ENCODE peak calls at places on chromosomes 11 and 22, in seven cellular contexts. One of them, this sample, is unnamed.

GRCh38 chr11:126104420-126104819 is 41.8 kb upstream of the CDON start:
- DNase-seq in GM23248: no peak
- DNase-seq in lower lobe of right lung: no peak
- DNase-seq in CD8-positive, alpha-beta T cell: no peak
- DNase-seq in small intestine: no peak
- DNase-seq in fibroblast of lung: no peak
- DNase-seq in aorta: no peak
- DNase-seq in this sample: no peak

GRCh38 chr11:121829159-121829643 is 286.8 kb downstream of the BLID start:
- DNase-seq in aorta: no peak
- DNase-seq in small intestine: no peak
- DNase-seq in fibroblast of lung: peak; percentile 100
- DNase-seq in CD8-positive, alpha-beta T cell: no peak
- DNase-seq in GM23248: peak; percentile 98
- DNase-seq in lower lobe of right lung: no peak
- DNase-seq in this sample: peak; percentile 41

GRCh38 chr11:120810251-120810650 is 213.7 kb upstream of the TBCEL start:
- DNase-seq in CD8-positive, alpha-beta T cell: no peak
- DNase-seq in GM23248: no peak
- DNase-seq in small intestine: no peak
- DNase-seq in fibroblast of lung: peak; percentile 40
- DNase-seq in aorta: no peak
- DNase-seq in lower lobe of right lung: no peak
- DNase-seq in this sample: no peak

GRCh38 chr11:65719887-65720236 is 736 bp downstream of the RNASEH2C start:
- DNase-seq in CD8-positive, alpha-beta T cell: no peak
- DNase-seq in fibroblast of lung: peak; percentile 55
- DNase-seq in small intestine: no peak
- DNase-seq in GM23248: peak; percentile 79
- DNase-seq in lower lobe of right lung: peak; percentile 49
- DNase-seq in aorta: peak; percentile 83
- DNase-seq in this sample: no peak

GRCh38 chr11:61756452-61757212 is 4.2 kb downstream of the MYRF start:
- DNase-seq in fibroblast of lung: peak; percentile 46
- DNase-seq in lower lobe of right lung: no peak
- DNase-seq in small intestine: peak; percentile 97
- DNase-seq in GM23248: no peak
- DNase-seq in aorta: no peak
- DNase-seq in CD8-positive, alpha-beta T cell: peak; percentile 26
- DNase-seq in this sample: no peak

GRCh38 chr22:17569971-17570511 is 6.7 kb downstream of the SLC25A18 start:
- DNase-seq in CD8-positive, alpha-beta T cell: no peak
- DNase-seq in aorta: no peak
- DNase-seq in small intestine: no peak
- DNase-seq in lower lobe of right lung: no peak
- DNase-seq in fibroblast of lung: peak; percentile 39
- DNase-seq in GM23248: peak; percentile 8
- DNase-seq in this sample: no peak

GRCh38 chr11:64118871-64119495 is 46.9 kb downstream of the MACROD1 start:
- DNase-seq in aorta: no peak
- DNase-seq in lower lobe of right lung: no peak
- DNase-seq in small intestine: no peak
- DNase-seq in fibroblast of lung: no peak
- DNase-seq in CD8-positive, alpha-beta T cell: no peak
- DNase-seq in GM23248: no peak
- DNase-seq in this sample: no peak

GRCh38 chr11:109285465-109285864 is 136.5 kb upstream of the C11orf87 start:
- DNase-seq in fibroblast of lung: no peak
- DNase-seq in aorta: no peak
- DNase-seq in GM23248: peak; percentile 16
- DNase-seq in lower lobe of right lung: no peak
- DNase-seq in CD8-positive, alpha-beta T cell: no peak
- DNase-seq in small intestine: no peak
- DNase-seq in this sample: no peak

GRCh38 chr11:44032304-44033085 is 15.3 kb upstream of the ACCSL start:
- DNase-seq in CD8-positive, alpha-beta T cell: no peak
- DNase-seq in fibroblast of lung: peak; percentile 87
- DNase-seq in GM23248: peak; percentile 76
- DNase-seq in aorta: peak; percentile 88
- DNase-seq in small intestine: no peak
- DNase-seq in lower lobe of right lung: peak; percentile 75
- DNase-seq in this sample: peak; percentile 95

GRCh38 chr22:28952857-28953256 is 69.5 kb downstream of the ZNRF3 start:
- DNase-seq in GM23248: peak; percentile 40
- DNase-seq in CD8-positive, alpha-beta T cell: no peak
- DNase-seq in lower lobe of right lung: peak; percentile 57
- DNase-seq in small intestine: no peak
- DNase-seq in aorta: no peak
- DNase-seq in fibroblast of lung: peak; percentile 77
- DNase-seq in this sample: no peak

GRCh38 chr11:35127619-35128018 is 11.4 kb upstream of the CD44 start:
- DNase-seq in GM23248: no peak
- DNase-seq in fibroblast of lung: no peak
- DNase-seq in small intestine: no peak
- DNase-seq in aorta: no peak
- DNase-seq in lower lobe of right lung: no peak
- DNase-seq in CD8-positive, alpha-beta T cell: no peak
- DNase-seq in this sample: no peak

GRCh38 chr22:19955241-19956128 is 13.9 kb upstream of the TXNRD2 start:
- DNase-seq in lower lobe of right lung: peak; percentile 37
- DNase-seq in GM23248: no peak
- DNase-seq in fibroblast of lung: no peak
- DNase-seq in CD8-positive, alpha-beta T cell: no peak
- DNase-seq in aorta: peak; percentile 62
- DNase-seq in small intestine: no peak
- DNase-seq in this sample: no peak

GRCh38 chr11:99693941-99694492 is 673.3 kb downstream of the CNTN5 start:
- DNase-seq in fibroblast of lung: peak; percentile 85
- DNase-seq in CD8-positive, alpha-beta T cell: no peak
- DNase-seq in small intestine: no peak
- DNase-seq in aorta: no peak
- DNase-seq in lower lobe of right lung: no peak
- DNase-seq in GM23248: peak; percentile 0
- DNase-seq in this sample: no peak

GRCh38 chr11:33692013-33692504 is 8.6 kb downstream of the C11orf91 start:
- DNase-seq in CD8-positive, alpha-beta T cell: no peak
- DNase-seq in small intestine: peak; percentile 79
- DNase-seq in fibroblast of lung: peak; percentile 97
- DNase-seq in lower lobe of right lung: no peak
- DNase-seq in GM23248: peak; percentile 98
- DNase-seq in aorta: peak; percentile 85
- DNase-seq in this sample: peak; percentile 83

GRCh38 chr22:33076368-33076767 is 18.2 kb upstream of the SYN3 start:
- DNase-seq in lower lobe of right lung: no peak
- DNase-seq in small intestine: no peak
- DNase-seq in fibroblast of lung: peak; percentile 8
- DNase-seq in aorta: no peak
- DNase-seq in CD8-positive, alpha-beta T cell: no peak
- DNase-seq in GM23248: peak; percentile 40
- DNase-seq in this sample: no peak

GRCh38 chr11:122746050-122746478 is 90.5 kb downstream of the UBASH3B start:
- DNase-seq in lower lobe of right lung: no peak
- DNase-seq in aorta: no peak
- DNase-seq in GM23248: no peak
- DNase-seq in fibroblast of lung: no peak
- DNase-seq in small intestine: peak; percentile 13
- DNase-seq in CD8-positive, alpha-beta T cell: no peak
- DNase-seq in this sample: no peak

GRCh38 chr11:76661835-76662434 is 8.6 kb downstream of the LRRC32 start:
- DNase-seq in fibroblast of lung: peak; percentile 26
- DNase-seq in lower lobe of right lung: no peak
- DNase-seq in small intestine: no peak
- DNase-seq in aorta: peak; percentile 58
- DNase-seq in CD8-positive, alpha-beta T cell: no peak
- DNase-seq in GM23248: no peak
- DNase-seq in this sample: peak; percentile 61

GRCh38 chr11:66363187-66363601 is 8.4 kb downstream of the SLC29A2 start:
- DNase-seq in fibroblast of lung: no peak
- DNase-seq in CD8-positive, alpha-beta T cell: no peak
- DNase-seq in small intestine: no peak
- DNase-seq in aorta: peak; percentile 61
- DNase-seq in lower lobe of right lung: peak; percentile 86
- DNase-seq in GM23248: peak; percentile 16
- DNase-seq in this sample: no peak

GRCh38 chr22:19121631-19122142 is 525 bp downstream of the DGCR2 start:
- DNase-seq in aorta: peak; percentile 86
- DNase-seq in small intestine: peak; percentile 56
- DNase-seq in lower lobe of right lung: peak; percentile 76
- DNase-seq in fibroblast of lung: peak; percentile 44
- DNase-seq in GM23248: peak; percentile 68
- DNase-seq in CD8-positive, alpha-beta T cell: no peak
- DNase-seq in this sample: peak; percentile 80

GRCh38 chr11:103842191-103842590 is 194.2 kb upstream of the DDI1 start:
- DNase-seq in aorta: peak; percentile 71
- DNase-seq in fibroblast of lung: peak; percentile 59
- DNase-seq in GM23248: no peak
- DNase-seq in small intestine: no peak
- DNase-seq in CD8-positive, alpha-beta T cell: no peak
- DNase-seq in lower lobe of right lung: no peak
- DNase-seq in this sample: no peak

GRCh38 chr22:23695141-23695540 is 4.3 kb downstream of the RGL4 start:
- DNase-seq in aorta: no peak
- DNase-seq in small intestine: no peak
- DNase-seq in GM23248: no peak
- DNase-seq in lower lobe of right lung: no peak
- DNase-seq in fibroblast of lung: no peak
- DNase-seq in CD8-positive, alpha-beta T cell: no peak
- DNase-seq in this sample: no peak
- H3K36me3 ChIP-seq in aorta: no peaks in the 10 kb centered on the region
- H3K36me3 ChIP-seq in small intestine: peaks cover 7% of the 10 kb centered on the region
- H3K36me3 ChIP-seq in GM23248: peaks cover 4% of the 10 kb centered on the region
- H3K36me3 ChIP-seq in lower lobe of right lung: peaks cover 60% of the 10 kb centered on the region
- H3K36me3 ChIP-seq in fibroblast of lung: no peaks in the 10 kb centered on the region
- H3K36me3 ChIP-seq in CD8-positive, alpha-beta T cell: peaks cover 10% of the 10 kb centered on the region
- H3K36me3 ChIP-seq in this sample: peaks cover 87% of the 10 kb centered on the region

GRCh38 chr11:71489311-71490043 is 36.5 kb downstream of the NADSYN1 start:
- DNase-seq in fibroblast of lung: peak; percentile 31
- DNase-seq in CD8-positive, alpha-beta T cell: no peak
- DNase-seq in GM23248: no peak
- DNase-seq in small intestine: no peak
- DNase-seq in aorta: peak; percentile 58
- DNase-seq in lower lobe of right lung: no peak
- DNase-seq in this sample: no peak

GRCh38 chr11:71490044-71490730 is 36.9 kb upstream of the KRTAP5-7 start:
- DNase-seq in small intestine: no peak
- DNase-seq in GM23248: no peak
- DNase-seq in aorta: peak; percentile 69
- DNase-seq in CD8-positive, alpha-beta T cell: no peak
- DNase-seq in fibroblast of lung: no peak
- DNase-seq in lower lobe of right lung: no peak
- DNase-seq in this sample: peak; percentile 51

GRCh38 chr11:71488086-71488967 is 35.3 kb downstream of the NADSYN1 start:
- DNase-seq in CD8-positive, alpha-beta T cell: no peak
- DNase-seq in lower lobe of right lung: no peak
- DNase-seq in fibroblast of lung: peak; percentile 66
- DNase-seq in aorta: peak; percentile 23
- DNase-seq in small intestine: no peak
- DNase-seq in GM23248: no peak
- DNase-seq in this sample: no peak

GRCh38 chr11:71490731-71491390 is 36.2 kb upstream of the KRTAP5-7 start:
- DNase-seq in GM23248: no peak
- DNase-seq in aorta: peak; percentile 64
- DNase-seq in CD8-positive, alpha-beta T cell: no peak
- DNase-seq in fibroblast of lung: no peak
- DNase-seq in lower lobe of right lung: no peak
- DNase-seq in small intestine: no peak
- DNase-seq in this sample: peak; percentile 51

GRCh38 chr11:71488968-71489265 is 35.9 kb downstream of the NADSYN1 start:
- DNase-seq in fibroblast of lung: no peak
- DNase-seq in GM23248: no peak
- DNase-seq in small intestine: no peak
- DNase-seq in aorta: peak; percentile 13
- DNase-seq in lower lobe of right lung: no peak
- DNase-seq in CD8-positive, alpha-beta T cell: no peak
- DNase-seq in this sample: no peak
- H3K36me3 ChIP-seq in fibroblast of lung: peaks cover 18% of the 10 kb centered on the region
- H3K36me3 ChIP-seq in GM23248: peaks cover 5% of the 10 kb centered on the region
- H3K36me3 ChIP-seq in small intestine: peaks cover 9% of the 10 kb centered on the region
- H3K36me3 ChIP-seq in aorta: peaks cover 21% of the 10 kb centered on the region
- H3K36me3 ChIP-seq in lower lobe of right lung: peaks cover 87% of the 10 kb centered on the region
- H3K36me3 ChIP-seq in CD8-positive, alpha-beta T cell: peaks cover 11% of the 10 kb centered on the region
- H3K36me3 ChIP-seq in this sample: peaks cover 57% of the 10 kb centered on the region

GRCh38 chr22:21591695-21592094 is 24.2 kb downstream of the UBE2L3 start:
- DNase-seq in fibroblast of lung: no peak
- DNase-seq in lower lobe of right lung: peak; percentile 59
- DNase-seq in CD8-positive, alpha-beta T cell: no peak
- DNase-seq in small intestine: no peak
- DNase-seq in GM23248: no peak
- DNase-seq in aorta: peak; percentile 84
- DNase-seq in this sample: peak; percentile 70
- H3K36me3 ChIP-seq in fibroblast of lung: peaks cover 14% of the 10 kb centered on the region
- H3K36me3 ChIP-seq in lower lobe of right lung: peaks cover 43% of the 10 kb centered on the region
- H3K36me3 ChIP-seq in CD8-positive, alpha-beta T cell: peaks cover 36% of the 10 kb centered on the region
- H3K36me3 ChIP-seq in small intestine: peaks cover 4% of the 10 kb centered on the region
- H3K36me3 ChIP-seq in GM23248: no peaks in the 10 kb centered on the region
- H3K36me3 ChIP-seq in aorta: peaks cover 9% of the 10 kb centered on the region
- H3K36me3 ChIP-seq in this sample: peaks cover 40% of the 10 kb centered on the region

DNA sequence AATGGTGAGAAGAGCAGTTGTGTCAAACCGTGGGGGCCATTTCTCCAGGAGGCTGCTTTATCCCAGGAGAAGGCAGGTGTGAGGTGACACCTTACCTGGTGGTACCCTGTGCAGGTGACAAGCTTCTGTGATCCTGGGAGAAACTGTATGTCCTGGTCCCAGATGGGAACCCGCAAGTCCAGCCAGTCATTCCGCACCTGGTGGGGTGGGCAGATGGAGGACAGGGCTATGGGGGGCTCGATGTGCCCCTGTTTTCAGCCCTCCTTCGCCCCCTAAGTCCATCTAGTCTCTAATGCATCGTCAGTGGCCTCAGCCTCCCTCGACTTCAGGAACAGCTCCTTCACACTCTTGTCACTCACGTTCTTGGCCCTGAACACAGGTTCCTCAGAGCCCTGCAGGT is 2.7 kb upstream of the TEX54 start:
- DNase-seq in aorta: no peak
- DNase-seq in CD8-positive, alpha-beta T cell: no peak
- DNase-seq in fibroblast of lung: no peak
- DNase-seq in GM23248: no peak
- DNase-seq in small intestine: no peak
- DNase-seq in lower lobe of right lung: no peak
- DNase-seq in this sample: no peak
- H3K36me3 ChIP-seq in aorta: peaks cover 10% of the 10 kb centered on the region
- H3K36me3 ChIP-seq in CD8-positive, alpha-beta T cell: peaks cover 21% of the 10 kb centered on the region
- H3K36me3 ChIP-seq in fibroblast of lung: peaks cover 19% of the 10 kb centered on the region
- H3K36me3 ChIP-seq in GM23248: no peaks in the 10 kb centered on the region
- H3K36me3 ChIP-seq in small intestine: no peaks in the 10 kb centered on the region
- H3K36me3 ChIP-seq in lower lobe of right lung: peaks cover 28% of the 10 kb centered on the region
- H3K36me3 ChIP-seq in this sample: peaks cover 34% of the 10 kb centered on the region

DNA sequence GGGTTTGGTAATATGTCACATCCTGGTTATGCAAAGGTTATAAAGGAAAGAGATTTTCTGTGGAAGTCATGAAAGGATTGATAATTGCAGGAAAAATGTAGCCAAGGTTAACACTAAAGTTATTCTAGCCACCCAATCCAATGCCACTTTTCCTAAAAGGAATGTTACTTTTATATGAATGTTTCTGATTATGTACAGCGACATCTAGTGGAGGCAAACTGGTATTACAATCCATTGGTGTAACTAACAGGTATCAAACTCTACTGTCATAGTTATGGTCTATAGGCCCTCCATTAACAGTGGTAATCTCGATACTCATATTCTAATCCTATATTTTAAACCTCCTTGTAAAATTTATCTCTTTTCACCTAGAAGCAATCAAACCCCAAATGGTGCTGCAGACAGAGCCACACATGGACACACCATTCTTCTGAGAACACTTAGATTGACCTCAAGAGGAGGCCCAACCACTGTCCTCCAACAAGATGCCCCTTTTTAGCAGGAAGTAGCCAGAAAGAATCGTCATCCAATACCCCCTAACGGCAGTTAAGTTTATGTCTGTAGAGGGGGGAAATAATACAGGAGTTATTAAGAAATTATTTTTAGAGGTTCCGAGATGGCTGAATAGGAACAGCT is 74.9 kb upstream of the RAG2 start:
- DNase-seq in aorta: no peak
- DNase-seq in small intestine: peak; percentile 50
- DNase-seq in CD8-positive, alpha-beta T cell: no peak
- DNase-seq in GM23248: peak; percentile 52
- DNase-seq in lower lobe of right lung: no peak
- DNase-seq in fibroblast of lung: peak; percentile 39
- DNase-seq in this sample: no peak
- H3K36me3 ChIP-seq in aorta: no peaks in the 10 kb centered on the region
- H3K36me3 ChIP-seq in small intestine: no peaks in the 10 kb centered on the region
- H3K36me3 ChIP-seq in CD8-positive, alpha-beta T cell: no peaks in the 10 kb centered on the region
- H3K36me3 ChIP-seq in GM23248: no peaks in the 10 kb centered on the region
- H3K36me3 ChIP-seq in lower lobe of right lung: no peaks in the 10 kb centered on the region
- H3K36me3 ChIP-seq in fibroblast of lung: no peaks in the 10 kb centered on the region
- H3K36me3 ChIP-seq in this sample: no peaks in the 10 kb centered on the region

This sample was measured in tibial artery.